ENCODE peak calls at places on chromosomes 16 and 17, in ten cellular contexts. One of them, this sample, is unnamed.
A peak's percentile ranks its signal among the peaks of the same experiment; 100 is the strongest.

GRCh38 chr16:27844826-27845225 is 218.7 kb downstream of the GSG1L start:
- DNase-seq in trophoblast cell: no peak
- DNase-seq in HCT116: no peak
- DNase-seq in fibroblast of lung: no peak
- DNase-seq in H1: no peak
- DNase-seq in neural progenitor cell: no peak
- DNase-seq in DND-41: no peak
- DNase-seq in GM12878: no peak
- DNase-seq in IMR-90: no peak
- DNase-seq in mesendoderm: no peak
- DNase-seq in this sample: no peak

GRCh38 chr16:4293822-4294457 is 21.1 kb upstream of the TFAP4 start:
- DNase-seq in trophoblast cell: no peak
- DNase-seq in HCT116: no peak
- DNase-seq in fibroblast of lung: peak; percentile 87
- DNase-seq in H1: peak; percentile 82
- DNase-seq in neural progenitor cell: peak; percentile 88
- DNase-seq in DND-41: no peak
- DNase-seq in GM12878: no peak
- DNase-seq in IMR-90: peak; percentile 82
- DNase-seq in mesendoderm: peak; percentile 95
- DNase-seq in this sample: no peak

GRCh38 chr17:41919165-41919817 is 540 bp upstream of the ACLY start:
- DNase-seq in trophoblast cell: peak; percentile 41
- DNase-seq in HCT116: peak; percentile 48
- DNase-seq in fibroblast of lung: no peak
- DNase-seq in H1: peak; percentile 82
- DNase-seq in neural progenitor cell: peak; percentile 85
- DNase-seq in DND-41: no peak
- DNase-seq in GM12878: peak; percentile 75
- DNase-seq in IMR-90: no peak
- DNase-seq in mesendoderm: peak; percentile 99
- DNase-seq in this sample: no peak

GRCh38 chr17:32222621-32223020 is 43.0 kb upstream of the RHBDL3 start:
- DNase-seq in trophoblast cell: peak; percentile 57
- DNase-seq in HCT116: no peak
- DNase-seq in fibroblast of lung: peak; percentile 17
- DNase-seq in H1: no peak
- DNase-seq in neural progenitor cell: no peak
- DNase-seq in DND-41: no peak
- DNase-seq in GM12878: no peak
- DNase-seq in IMR-90: peak; percentile 15
- DNase-seq in mesendoderm: peak; percentile 34
- DNase-seq in this sample: no peak

GRCh38 chr16:28110074-28110473 is 46.6 kb upstream of the GSG1L start:
- DNase-seq in trophoblast cell: no peak
- DNase-seq in HCT116: no peak
- DNase-seq in fibroblast of lung: no peak
- DNase-seq in H1: no peak
- DNase-seq in neural progenitor cell: no peak
- DNase-seq in DND-41: no peak
- DNase-seq in GM12878: no peak
- DNase-seq in IMR-90: peak; percentile 79
- DNase-seq in mesendoderm: no peak
- DNase-seq in this sample: no peak

GRCh38 chr17:82241183-82241925 is 12.5 kb downstream of the SLC16A3 start:
- DNase-seq in trophoblast cell: no peak
- DNase-seq in HCT116: no peak
- DNase-seq in fibroblast of lung: peak; percentile 64
- DNase-seq in H1: no peak
- DNase-seq in neural progenitor cell: no peak
- DNase-seq in DND-41: no peak
- DNase-seq in GM12878: no peak
- DNase-seq in IMR-90: peak; percentile 36
- DNase-seq in mesendoderm: no peak
- DNase-seq in this sample: no peak

GRCh38 chr17:82180776-82181528 is 31.7 kb downstream of the CCDC57 start:
- DNase-seq in trophoblast cell: no peak
- DNase-seq in HCT116: no peak
- DNase-seq in fibroblast of lung: no peak
- DNase-seq in H1: no peak
- DNase-seq in neural progenitor cell: no peak
- DNase-seq in DND-41: no peak
- DNase-seq in GM12878: no peak
- DNase-seq in IMR-90: no peak
- DNase-seq in mesendoderm: no peak
- DNase-seq in this sample: no peak

GRCh38 chr16:50371036-50371716 is 2.4 kb upstream of the BRD7 start:
- DNase-seq in trophoblast cell: no peak
- DNase-seq in HCT116: no peak
- DNase-seq in fibroblast of lung: no peak
- DNase-seq in H1: no peak
- DNase-seq in neural progenitor cell: no peak
- DNase-seq in DND-41: no peak
- DNase-seq in GM12878: no peak
- DNase-seq in IMR-90: no peak
- DNase-seq in mesendoderm: no peak
- DNase-seq in this sample: no peak

GRCh38 chr16:10752843-10753523 is 9.3 kb downstream of the NUBP1 start:
- DNase-seq in trophoblast cell: peak; percentile 9
- DNase-seq in HCT116: no peak
- DNase-seq in fibroblast of lung: no peak
- DNase-seq in H1: no peak
- DNase-seq in neural progenitor cell: no peak
- DNase-seq in DND-41: no peak
- DNase-seq in GM12878: peak; percentile 74
- DNase-seq in IMR-90: no peak
- DNase-seq in mesendoderm: no peak
- DNase-seq in this sample: no peak

GRCh38 chr17:73338566-73339247 is 26.9 kb upstream of the CDC42EP4 start:
- DNase-seq in trophoblast cell: no peak
- DNase-seq in HCT116: no peak
- DNase-seq in fibroblast of lung: no peak
- DNase-seq in H1: no peak
- DNase-seq in neural progenitor cell: no peak
- DNase-seq in DND-41: no peak
- DNase-seq in GM12878: no peak
- DNase-seq in IMR-90: no peak
- DNase-seq in mesendoderm: no peak
- DNase-seq in this sample: no peak

GRCh38 chr16:74611721-74612120 is 4.8 kb upstream of the GLG1 start:
- DNase-seq in trophoblast cell: no peak
- DNase-seq in HCT116: no peak
- DNase-seq in fibroblast of lung: peak; percentile 71
- DNase-seq in H1: no peak
- DNase-seq in neural progenitor cell: no peak
- DNase-seq in DND-41: no peak
- DNase-seq in GM12878: no peak
- DNase-seq in IMR-90: peak; percentile 95
- DNase-seq in mesendoderm: no peak
- DNase-seq in this sample: no peak

GRCh38 chr16:75054556-75054947 is 55.7 kb downstream of the ZNRF1 start:
- DNase-seq in trophoblast cell: no peak
- DNase-seq in HCT116: no peak
- DNase-seq in fibroblast of lung: no peak
- DNase-seq in H1: no peak
- DNase-seq in neural progenitor cell: no peak
- DNase-seq in DND-41: no peak
- DNase-seq in GM12878: no peak
- DNase-seq in IMR-90: no peak
- DNase-seq in mesendoderm: no peak
- DNase-seq in this sample: no peak

GRCh38 chr17:48375356-48375755 is 54.7 kb downstream of the SKAP1 start:
- DNase-seq in trophoblast cell: no peak
- DNase-seq in HCT116: no peak
- DNase-seq in fibroblast of lung: peak; percentile 58
- DNase-seq in H1: no peak
- DNase-seq in neural progenitor cell: no peak
- DNase-seq in DND-41: no peak
- DNase-seq in GM12878: no peak
- DNase-seq in IMR-90: peak; percentile 35
- DNase-seq in mesendoderm: no peak
- DNase-seq in this sample: no peak

GRCh38 chr17:40515491-40516041 is 14.1 kb upstream of the TNS4 start:
- DNase-seq in trophoblast cell: no peak
- DNase-seq in HCT116: no peak
- DNase-seq in fibroblast of lung: no peak
- DNase-seq in H1: no peak
- DNase-seq in neural progenitor cell: no peak
- DNase-seq in DND-41: peak; percentile 81
- DNase-seq in GM12878: no peak
- DNase-seq in IMR-90: no peak
- DNase-seq in mesendoderm: peak; percentile 89
- DNase-seq in this sample: no peak

GRCh38 chr17:82889496-82890338 is 49.9 kb upstream of the ZNF750 start:
- DNase-seq in trophoblast cell: peak; percentile 96
- DNase-seq in HCT116: peak; percentile 16
- DNase-seq in fibroblast of lung: no peak
- DNase-seq in H1: no peak
- DNase-seq in neural progenitor cell: no peak
- DNase-seq in DND-41: no peak
- DNase-seq in GM12878: no peak
- DNase-seq in IMR-90: no peak
- DNase-seq in mesendoderm: peak; percentile 37
- DNase-seq in this sample: no peak

GRCh38 chr16:52440248-52440647 is 106.7 kb downstream of the TOX3 start:
- DNase-seq in trophoblast cell: no peak
- DNase-seq in HCT116: no peak
- DNase-seq in fibroblast of lung: no peak
- DNase-seq in H1: no peak
- DNase-seq in neural progenitor cell: no peak
- DNase-seq in DND-41: no peak
- DNase-seq in GM12878: no peak
- DNase-seq in IMR-90: no peak
- DNase-seq in mesendoderm: no peak
- DNase-seq in this sample: no peak

GRCh38 chr17:73770115-73770848 is 126.0 kb upstream of the SDK2 start:
- DNase-seq in trophoblast cell: no peak
- DNase-seq in HCT116: peak; percentile 21
- DNase-seq in fibroblast of lung: peak; percentile 84
- DNase-seq in H1: no peak
- DNase-seq in neural progenitor cell: no peak
- DNase-seq in DND-41: no peak
- DNase-seq in GM12878: no peak
- DNase-seq in IMR-90: peak; percentile 50
- DNase-seq in mesendoderm: peak; percentile 68
- DNase-seq in this sample: no peak

GRCh38 chr16:87822002-87822390 is 47.3 kb downstream of the SLC7A5 start:
- DNase-seq in trophoblast cell: no peak
- DNase-seq in HCT116: no peak
- DNase-seq in fibroblast of lung: no peak
- DNase-seq in H1: no peak
- DNase-seq in neural progenitor cell: no peak
- DNase-seq in DND-41: no peak
- DNase-seq in GM12878: no peak
- DNase-seq in IMR-90: no peak
- DNase-seq in mesendoderm: no peak
- DNase-seq in this sample: no peak
- H3K9ac ChIP-seq in trophoblast cell: no peak overlapping the region
- H3K9ac ChIP-seq in HCT116: no peak overlapping the region
- H3K9ac ChIP-seq in fibroblast of lung: no peak overlapping the region
- H3K9ac ChIP-seq in H1: no peak overlapping the region
- H3K9ac ChIP-seq in neural progenitor cell: no peak overlapping the region
- H3K9ac ChIP-seq in DND-41: no peak overlapping the region
- H3K9ac ChIP-seq in GM12878: no peak overlapping the region
- H3K9ac ChIP-seq in IMR-90: no peak overlapping the region
- H3K9ac ChIP-seq in mesendoderm: no peak overlapping the region
- H3K9ac ChIP-seq in this sample: no peak overlapping the region

GRCh38 chr17:35930211-35931065 is at the start of gene RDM1:
- DNase-seq in trophoblast cell: peak; percentile 22
- DNase-seq in HCT116: peak; percentile 68
- DNase-seq in fibroblast of lung: peak; percentile 49
- DNase-seq in H1: peak; percentile 96
- DNase-seq in neural progenitor cell: peak; percentile 94
- DNase-seq in DND-41: peak; percentile 78
- DNase-seq in GM12878: peak; percentile 53
- DNase-seq in IMR-90: peak; percentile 34
- DNase-seq in mesendoderm: peak; percentile 92
- DNase-seq in this sample: peak; percentile 26
- H3K9ac ChIP-seq in trophoblast cell: no peak within 1 kb of the TSS
- H3K9ac ChIP-seq in HCT116: peak within 1 kb of the TSS; percentile 62
- H3K9ac ChIP-seq in fibroblast of lung: no peak within 1 kb of the TSS
- H3K9ac ChIP-seq in H1: peak within 1 kb of the TSS; percentile 20
- H3K9ac ChIP-seq in neural progenitor cell: no peak within 1 kb of the TSS
- H3K9ac ChIP-seq in DND-41: peak within 1 kb of the TSS; percentile 52
- H3K9ac ChIP-seq in GM12878: peak within 1 kb of the TSS; percentile 19
- H3K9ac ChIP-seq in IMR-90: no peak within 1 kb of the TSS
- H3K9ac ChIP-seq in mesendoderm: peak within 1 kb of the TSS; percentile 47
- H3K9ac ChIP-seq in this sample: peak within 1 kb of the TSS; percentile 62

DNA sequence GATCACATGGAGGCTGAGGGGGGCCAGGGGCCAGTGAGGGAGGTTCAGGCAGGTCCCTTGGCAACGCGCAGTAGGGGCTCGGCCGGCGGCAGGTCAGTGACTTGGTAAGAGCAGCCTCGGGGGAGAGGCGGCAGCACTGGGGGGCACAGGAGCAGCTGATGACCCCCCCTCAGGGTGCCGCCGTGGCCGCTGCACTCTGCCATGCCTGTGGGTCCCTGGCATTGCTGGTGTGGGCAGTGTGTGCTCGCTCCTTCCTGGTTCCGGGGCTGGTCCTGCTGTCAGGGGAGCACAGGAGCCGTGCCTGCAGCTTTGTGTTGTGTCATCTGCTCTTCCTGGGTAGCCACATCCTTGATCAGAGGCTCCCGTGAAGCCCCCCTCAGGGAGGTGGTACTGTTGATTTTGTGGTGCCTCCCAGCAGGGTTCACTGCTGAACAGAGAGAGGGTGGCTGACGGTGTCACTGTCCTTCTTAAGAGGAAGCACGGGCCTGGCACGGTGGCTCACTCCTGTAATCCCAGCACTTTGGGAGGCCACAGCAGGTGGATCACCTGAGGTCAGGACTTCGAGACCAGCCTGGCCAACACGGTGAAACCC is 4.5 kb upstream of the WFIKKN1 start:
- DNase-seq in trophoblast cell: no peak
- DNase-seq in HCT116: no peak
- DNase-seq in fibroblast of lung: no peak
- DNase-seq in H1: no peak
- DNase-seq in neural progenitor cell: no peak
- DNase-seq in DND-41: no peak
- DNase-seq in GM12878: no peak
- DNase-seq in IMR-90: no peak
- DNase-seq in mesendoderm: no peak
- DNase-seq in this sample: no peak
- H3K9ac ChIP-seq in trophoblast cell: no peak overlapping the region
- H3K9ac ChIP-seq in HCT116: peak overlapping the region; percentile 57
- H3K9ac ChIP-seq in fibroblast of lung: no peak overlapping the region
- H3K9ac ChIP-seq in H1: no peak overlapping the region
- H3K9ac ChIP-seq in neural progenitor cell: no peak overlapping the region
- H3K9ac ChIP-seq in DND-41: no peak overlapping the region
- H3K9ac ChIP-seq in GM12878: no peak overlapping the region
- H3K9ac ChIP-seq in IMR-90: no peak overlapping the region
- H3K9ac ChIP-seq in mesendoderm: no peak overlapping the region
- H3K9ac ChIP-seq in this sample: no peak overlapping the region

DNA sequence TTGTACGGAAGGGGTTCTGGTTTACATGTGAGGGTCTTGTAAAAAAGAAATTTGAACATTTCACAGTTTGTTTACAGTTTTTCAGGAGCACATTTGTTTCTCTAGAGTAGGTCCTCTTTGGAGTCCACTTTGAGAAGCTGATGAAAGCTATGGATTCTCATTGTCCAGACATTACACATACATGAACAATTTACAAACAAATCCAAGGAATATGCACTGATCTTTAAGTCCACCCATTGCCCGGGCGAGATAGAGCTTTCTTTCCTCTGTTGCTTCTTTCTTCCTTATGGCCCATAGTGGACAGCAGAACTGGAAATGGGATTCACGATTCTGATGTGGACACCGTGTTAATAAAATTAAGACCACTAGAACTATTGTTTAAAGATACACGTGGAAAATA is 1.9 kb downstream of the DCAF7 start:
- DNase-seq in trophoblast cell: no peak
- DNase-seq in HCT116: no peak
- DNase-seq in fibroblast of lung: peak; percentile 13
- DNase-seq in H1: no peak
- DNase-seq in neural progenitor cell: no peak
- DNase-seq in DND-41: no peak
- DNase-seq in GM12878: no peak
- DNase-seq in IMR-90: peak; percentile 52
- DNase-seq in mesendoderm: no peak
- DNase-seq in this sample: no peak
- H3K9ac ChIP-seq in trophoblast cell: no peak overlapping the region
- H3K9ac ChIP-seq in HCT116: no peak overlapping the region
- H3K9ac ChIP-seq in fibroblast of lung: peak overlapping the region; percentile 38
- H3K9ac ChIP-seq in H1: no peak overlapping the region
- H3K9ac ChIP-seq in neural progenitor cell: no peak overlapping the region
- H3K9ac ChIP-seq in DND-41: peak overlapping the region; percentile 89
- H3K9ac ChIP-seq in GM12878: peak overlapping the region; percentile 24
- H3K9ac ChIP-seq in IMR-90: peak overlapping the region; percentile 62
- H3K9ac ChIP-seq in mesendoderm: peak overlapping the region; percentile 63
- H3K9ac ChIP-seq in this sample: peak overlapping the region; percentile 11